ENCODE peak calls at places on chromosomes 3 and 15, in nine cellular contexts. I is ovary, H is AG09309, O is body of pancreas, M is astrocyte of the cerebellum, X is tibial artery, U is tibial nerve, P is cardiac fibroblast, V is A549. L is an unnamed sample.

GRCh38 chr3:108518895-108519294 is 8.5 kb upstream of the MYH15 start:
- DNase-seq in I (no peak), H (no peak), O (no peak), M (no peak), X (no peak), U (no peak), P (peak), V (no peak), L (no peak)

GRCh38 chr3:125434582-125435011 is 59.5 kb upstream of the ZNF148 start:
- DNase-seq in I (no peak), H (no peak), O (no peak), M (no peak), X (no peak), U (no peak), P (no peak), V (no peak), L (no peak)

GRCh38 chr15:63447277-63447676 is 57.1 kb upstream of the USP3 start:
- DNase-seq in I (no peak), H (no peak), O (no peak), M (no peak), X (no peak), U (no peak), P (no peak), V (no peak), L (no peak)

GRCh38 chr3:178084938-178085816 is 451.1 kb upstream of the KCNMB2 start:
- DNase-seq in I (peak), H (no peak), O (peak), M (peak), X (peak), U (peak), P (peak), V (no peak), L (no peak)

GRCh38 chr3:129611446-129611800 is 4.9 kb upstream of the PLXND1 start:
- DNase-seq in I (no peak), H (no peak), O (no peak), M (no peak), X (no peak), U (no peak), P (no peak), V (no peak), L (no peak)

GRCh38 chr15:67928666-67929065 is 88.8 kb upstream of the RNU6-1 start:
- DNase-seq in I (peak), H (no peak), O (no peak), M (no peak), X (no peak), U (no peak), P (no peak), V (no peak), L (no peak)

GRCh38 chr3:141998674-141999290 is 122.3 kb downstream of the ATP1B3 start:
- DNase-seq in I (no peak), H (no peak), O (no peak), M (peak), X (no peak), U (no peak), P (peak), V (peak), L (no peak)

GRCh38 chr3:7707192-7707591 is 794.4 kb upstream of the LMCD1 start:
- DNase-seq in I (no peak), H (no peak), O (no peak), M (no peak), X (no peak), U (no peak), P (peak), V (no peak), L (no peak)

GRCh38 chr3:50674349-50675178 is at the start of gene DOCK3:
- DNase-seq in I (peak), H (no peak), O (peak), M (no peak), X (peak), U (no peak), P (peak), V (peak), L (peak)

GRCh38 chr3:119794971-119795612 is 13.2 kb downstream of the NR1I2 start:
- DNase-seq in I (no peak), H (no peak), O (peak), M (no peak), X (no peak), U (no peak), P (peak), V (peak), L (no peak)

GRCh38 chr15:94083467-94083991 is 147.8 kb upstream of the MCTP2 start:
- DNase-seq in I (no peak), H (peak), O (no peak), M (peak), X (peak), U (peak), P (peak), V (no peak), L (no peak)

GRCh38 chr15:68930268-68931022 is at the start of gene SPESP1:
- DNase-seq in I (peak), H (no peak), O (peak), M (no peak), X (peak), U (no peak), P (peak), V (no peak), L (peak)
- H3K4me3 ChIP-seq in I (peak), H (no peak), O (no peak), M (peak), X (peak), U (peak), P (peak), V (no peak), L (peak)

GRCh38 chr3:132003685-132004084 is 31.1 kb downstream of the CPNE4 start:
- DNase-seq in I (no peak), H (no peak), O (no peak), M (no peak), X (no peak), U (no peak), P (no peak), V (no peak), L (no peak)

GRCh38 chr3:132008841-132009638 is 25.8 kb downstream of the CPNE4 start:
- DNase-seq in I (no peak), H (no peak), O (no peak), M (no peak), X (no peak), U (no peak), P (no peak), V (no peak), L (no peak)

GRCh38 chr3:132007617-132008016 is 27.2 kb downstream of the CPNE4 start:
- DNase-seq in I (no peak), H (no peak), O (no peak), M (no peak), X (no peak), U (no peak), P (no peak), V (no peak), L (no peak)

GRCh38 chr3:132004571-132004970 is 30.2 kb downstream of the CPNE4 start:
- DNase-seq in I (no peak), H (peak), O (no peak), M (peak), X (no peak), U (no peak), P (peak), V (no peak), L (no peak)

GRCh38 chr3:132006605-132007204 is 28.1 kb downstream of the CPNE4 start:
- DNase-seq in I (no peak), H (no peak), O (peak), M (no peak), X (no peak), U (peak), P (peak), V (peak), L (no peak)
- TF ChIP-seq CTCF in I (no peak), H (peak), O (peak), M (peak), X (no peak), U (no peak), P (peak), V (peak), L (peak)

GRCh38 chr3:15860014-15860934 is 62.5 kb upstream of the ANKRD28 start:
- DNase-seq in I (peak), H (no peak), O (peak), M (peak), X (no peak), U (peak), P (peak), V (peak), L (peak)

GRCh38 chr3:15858547-15859506 is 61.0 kb upstream of the ANKRD28 start:
- DNase-seq in I (peak), H (no peak), O (peak), M (no peak), X (no peak), U (no peak), P (peak), V (peak), L (peak)

GRCh38 chr3:15859507-15860013 is 61.8 kb upstream of the ANKRD28 start:
- DNase-seq in I (peak), H (no peak), O (peak), M (peak), X (peak), U (peak), P (peak), V (peak), L (peak)

GRCh38 chr3:15861163-15861562 is 63.4 kb upstream of the ANKRD28 start:
- DNase-seq in I (no peak), H (no peak), O (no peak), M (no peak), X (no peak), U (no peak), P (no peak), V (no peak), L (no peak)
- H3K4me3 ChIP-seq in I (no peak), H (no peak), O (no peak), M (no peak), X (no peak), U (no peak), P (no peak), V (peak), L (no peak)

DNA sequence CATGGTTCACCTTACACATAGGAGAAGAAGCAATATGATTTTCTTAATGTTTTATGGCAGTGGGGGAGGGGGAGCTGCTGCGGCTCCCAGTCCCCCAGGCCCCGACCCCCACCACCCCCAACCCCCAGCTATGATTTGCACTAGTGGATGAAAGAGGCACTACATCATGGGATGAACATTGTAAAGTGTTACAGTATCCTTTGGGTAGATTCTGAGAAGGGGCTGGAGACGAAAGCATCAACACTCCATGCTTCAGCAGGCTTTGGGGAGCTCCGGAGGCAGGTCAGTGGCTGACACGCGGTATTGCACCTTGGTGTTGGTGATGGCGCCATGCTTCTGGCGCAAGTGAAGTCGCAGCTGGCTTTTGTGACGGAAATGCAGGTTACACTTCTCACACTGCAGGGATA is 19.9 kb upstream of the RTP2 start:
- DNase-seq in I (no peak), H (no peak), O (no peak), M (no peak), X (no peak), U (no peak), P (no peak), V (no peak), L (no peak)
- TF ChIP-seq CTCF in I (no peak), H (no peak), O (no peak), M (no peak), X (no peak), U (no peak), P (no peak), V (no peak), L (no peak)

DNA sequence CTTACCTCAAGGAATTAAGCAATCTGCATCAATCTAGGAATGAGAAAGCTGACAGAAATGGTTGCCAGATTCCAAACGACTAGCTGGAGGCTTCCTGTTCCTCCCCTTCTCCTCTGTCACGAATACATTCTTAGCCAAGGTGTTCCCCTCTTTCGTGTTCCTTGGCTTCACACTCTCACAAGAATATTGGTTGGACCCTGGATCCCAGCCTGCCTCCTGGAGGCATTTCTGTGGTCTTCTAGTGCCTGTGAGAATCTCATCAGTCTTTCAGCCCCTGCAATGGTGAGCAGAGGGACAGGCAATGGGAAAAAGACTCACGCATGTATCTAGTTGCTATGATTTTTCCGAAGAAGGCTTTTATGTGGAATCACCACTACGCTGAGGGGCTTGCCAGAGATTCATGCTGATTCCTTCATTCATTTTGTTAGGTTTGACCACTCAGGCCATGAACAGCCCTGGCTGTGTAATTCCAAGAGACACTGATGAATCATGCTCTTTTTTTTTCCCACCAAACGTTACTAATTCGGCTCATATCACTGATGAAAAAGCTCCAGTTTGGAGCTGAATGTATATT is 1.6 kb upstream of the P3H2 start:
- DNase-seq in I (no peak), H (no peak), O (no peak), M (peak), X (no peak), U (no peak), P (peak), V (no peak), L (no peak)
- H3K4me3 ChIP-seq in I (no peak), H (no peak), O (no peak), M (no peak), X (no peak), U (no peak), P (no peak), V (no peak), L (no peak)